ENCODE peak calls at places on chromosomes 3 and 15, in seven cellular contexts. L is A549, U is heart left ventricle, V is gastrocnemius medialis, D is tibial nerve, J is sigmoid colon, Z is IMR-90. O is an unnamed sample.

GRCh38 chr3:72892870-72893269 is 5.0 kb downstream of the GXYLT2 start:
- DNase-seq in L (no peak), U (no peak), V (no peak), D (no peak), J (no peak), Z (no peak), O (no peak)

GRCh38 chr3:53102601-53103147 is 27.6 kb downstream of the RFT1 start:
- DNase-seq in L (no peak), U (no peak), V (no peak), D (no peak), J (no peak), Z (no peak), O (no peak)

GRCh38 chr3:184459355-184459754 is 79.5 kb downstream of the CHRD start:
- DNase-seq in L (no peak), U (no peak), V (no peak), D (no peak), J (no peak), Z (peak; percentile 84), O (peak; percentile 9)

GRCh38 chr3:149466192-149466591 is 8.3 kb upstream of the TM4SF4 start:
- DNase-seq in L (no peak), U (no peak), V (no peak), D (no peak), J (no peak), Z (peak; percentile 90), O (no peak)

GRCh38 chr3:192899540-192899982 is 18.1 kb downstream of the MB21D2 start:
- DNase-seq in L (no peak), U (no peak), V (no peak), D (no peak), J (no peak), Z (peak; percentile 91), O (no peak)

GRCh38 chr15:69958494-69959134 is 139.1 kb downstream of the TLE3 start:
- DNase-seq in L (no peak), U (no peak), V (no peak), D (no peak), J (no peak), Z (no peak), O (no peak)

GRCh38 chr15:63134245-63134644 is 12.6 kb downstream of the LACTB start:
- DNase-seq in L (no peak), U (no peak), V (no peak), D (no peak), J (no peak), Z (no peak), O (no peak)

GRCh38 chr3:172522871-172523818 is at the start of gene TNFSF10:
- DNase-seq in L (no peak), U (peak; percentile 71), V (peak; percentile 52), D (peak; percentile 45), J (peak; percentile 82), Z (peak; percentile 22), O (peak; percentile 77)

GRCh38 chr15:73887481-73887880 is 14.1 kb downstream of the TBC1D21 start:
- DNase-seq in L (no peak), U (no peak), V (no peak), D (no peak), J (no peak), Z (no peak), O (no peak)

GRCh38 chr3:111253733-111254132 is 182.1 kb downstream of the NECTIN3 start:
- DNase-seq in L (no peak), U (no peak), V (no peak), D (no peak), J (no peak), Z (no peak), O (no peak)

GRCh38 chr3:120418866-120419490 is 31.8 kb downstream of the FSTL1 start:
- DNase-seq in L (peak; percentile 63), U (peak; percentile 75), V (peak; percentile 37), D (no peak), J (no peak), Z (no peak), O (peak; percentile 51)

GRCh38 chr3:160676547-160677303 is at the start of gene ARL14:
- DNase-seq in L (peak; percentile 68), U (no peak), V (no peak), D (no peak), J (no peak), Z (peak; percentile 68), O (peak; percentile 39)

GRCh38 chr15:77866596-77867125 is 210.8 kb downstream of the TBC1D2B start:
- DNase-seq in L (no peak), U (no peak), V (no peak), D (no peak), J (peak; percentile 39), Z (no peak), O (no peak)

DNA sequence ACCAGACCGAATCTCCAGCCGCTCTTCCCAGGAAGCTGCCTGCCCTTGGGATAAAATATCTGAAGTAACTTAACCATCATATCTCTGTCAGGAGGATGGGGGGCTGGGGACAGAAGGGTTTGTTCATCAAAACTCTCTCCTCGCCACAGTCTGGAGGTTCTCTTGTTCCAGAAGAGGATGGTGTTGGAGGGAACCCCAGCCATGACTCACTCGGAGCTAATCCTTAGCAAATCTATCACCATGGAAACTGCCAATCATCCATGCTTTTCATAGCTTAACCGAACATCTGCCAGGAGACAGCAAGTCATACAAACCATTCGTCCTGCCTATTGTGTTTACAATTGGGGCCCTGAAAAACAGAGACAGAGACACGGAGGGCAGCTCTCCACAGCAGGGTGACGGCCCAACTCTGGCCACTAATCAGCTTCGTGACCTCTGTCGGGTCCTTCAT is 73.7 kb upstream of the HEG1 start:
- DNase-seq in L (no peak), U (no peak), V (peak; percentile 73), D (no peak), J (peak; percentile 91), Z (peak; percentile 99), O (peak; percentile 37)
- H3K4me3 ChIP-seq in L (no peak overlapping the region), U (no peak overlapping the region), V (no peak overlapping the region), D (no peak overlapping the region), J (no peak overlapping the region), Z (no peak overlapping the region), O (no peak overlapping the region)

GRCh38 chr3:195307711-195308110 is 36.8 kb upstream of the XXYLT1 start:
- DNase-seq in L (no peak), U (no peak), V (no peak), D (no peak), J (no peak), Z (no peak), O (no peak)

GRCh38 chr3:195302436-195302835 is 31.5 kb upstream of the XXYLT1 start:
- DNase-seq in L (no peak), U (no peak), V (no peak), D (no peak), J (no peak), Z (peak; percentile 69), O (no peak)

GRCh38 chr3:195306359-195306758 is 35.4 kb upstream of the XXYLT1 start:
- DNase-seq in L (no peak), U (no peak), V (no peak), D (no peak), J (no peak), Z (no peak), O (no peak)
- TF ChIP-seq POLR2A in L (no peak), U (no peak), V (no peak), D (no peak), J (no peak), Z (no peak), O (no peak)

DNA sequence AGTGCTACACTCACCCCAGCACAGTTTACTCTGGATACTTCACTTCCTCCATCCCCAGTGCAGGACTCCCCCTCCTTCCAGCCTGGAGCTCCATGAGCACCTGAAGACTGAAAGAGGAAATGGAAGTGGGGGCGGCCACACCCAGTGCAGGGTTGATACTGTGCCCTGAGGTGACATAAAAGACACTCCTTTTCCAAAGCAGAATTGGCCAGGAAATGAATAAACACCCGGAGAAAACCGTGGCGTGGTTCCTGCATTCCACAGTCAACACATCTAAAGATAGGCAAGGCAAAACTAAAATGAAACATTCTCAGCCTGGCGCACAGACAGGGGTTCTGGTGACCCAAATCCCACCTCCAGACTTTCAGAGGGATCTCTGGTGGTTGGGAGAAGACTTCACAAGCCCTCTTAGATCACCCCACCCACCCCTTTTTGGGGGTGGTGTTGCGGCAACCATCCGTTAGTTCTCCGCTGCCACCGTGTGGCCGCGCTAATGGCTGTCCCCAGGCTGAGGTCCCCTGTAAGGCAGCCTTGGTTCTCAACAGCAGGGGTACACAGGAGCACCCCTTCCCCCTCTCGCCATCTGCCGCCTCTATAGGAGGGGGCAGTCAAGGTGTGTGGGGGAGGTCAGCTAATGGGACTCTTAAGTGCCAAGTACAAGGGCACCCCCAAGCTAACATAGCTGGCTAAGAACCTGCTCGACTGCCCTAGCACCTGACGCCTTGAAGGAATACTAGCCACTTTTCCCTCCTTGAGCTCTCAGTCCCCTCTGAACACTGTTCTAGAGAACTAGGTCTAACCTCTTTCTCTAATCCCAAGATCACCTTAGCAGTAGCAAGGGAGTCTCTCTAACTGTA is 2.6 kb upstream of the MST1R start:
- DNase-seq in L (peak; percentile 82), U (peak; percentile 54), V (no peak), D (no peak), J (no peak), Z (peak; percentile 46), O (peak; percentile 77)
- H3K4me3 ChIP-seq in L (peak overlapping the region; percentile 24), U (peak overlapping the region; percentile 16), V (no peak overlapping the region), D (peak overlapping the region; percentile 17), J (peak overlapping the region; percentile 30), Z (peak overlapping the region; percentile 45), O (peak overlapping the region; percentile 28)

DNA sequence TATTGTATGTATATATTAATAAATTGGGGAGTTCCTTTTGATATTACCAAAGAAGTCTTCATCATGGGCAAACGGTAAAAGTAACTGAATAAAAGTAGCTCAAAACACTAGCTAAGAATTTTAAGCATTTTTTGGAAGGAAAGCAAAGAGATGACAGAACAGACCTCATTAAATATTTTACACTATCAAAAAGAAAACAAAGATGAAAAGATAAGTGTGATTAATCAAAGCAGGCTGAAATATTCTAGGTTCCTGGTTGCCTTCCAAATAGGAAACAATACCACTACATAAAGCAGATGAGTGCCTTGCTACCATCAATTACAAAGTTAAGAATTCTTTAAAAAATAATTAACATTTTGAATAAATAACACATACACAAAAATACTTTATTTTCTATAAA is 3.6 kb downstream of the NKIRAS1 start:
- DNase-seq in L (no peak), U (no peak), V (no peak), D (no peak), J (no peak), Z (no peak), O (no peak)
- TF ChIP-seq POLR2A in L (no peak), U (no peak), V (no peak), D (no peak), J (no peak), Z (no peak), O (no peak)

O was measured in stomach.